ENCODE peak calls at places on chromosomes 1 and 21, in ten cellular contexts. G is heart right ventricle, I is upper lobe of right lung, C is thoracic aorta, S is aorta, X is GM23248, U is keratinocyte, H is GM23338, R is right atrium auricular region, Q is H7. V is an unnamed sample.

GRCh38 chr1:248739580-248740205 is 15.9 kb downstream of the LYPD8 start:
- DNase-seq in G (no peak), I (peak; percentile 29), C (no peak), S (no peak), X (no peak), U (no peak), H (no peak), R (no peak), Q (no peak), V (no peak)

GRCh38 chr1:33365560-33365997 is 44.7 kb upstream of the A3GALT2 start:
- DNase-seq in G (peak; percentile 49), I (no peak), C (no peak), S (no peak), X (no peak), U (no peak), H (no peak), R (no peak), Q (no peak), V (no peak)

GRCh38 chr1:214351551-214352277 is 70.8 kb downstream of the SMYD2 start:
- DNase-seq in G (no peak), I (no peak), C (no peak), S (no peak), X (no peak), U (no peak), H (no peak), R (no peak), Q (no peak), V (peak; percentile 24)

GRCh38 chr1:233327938-233328660 is 575 bp downstream of the MAP3K21 start:
- DNase-seq in G (no peak), I (peak; percentile 78), C (no peak), S (peak; percentile 71), X (peak; percentile 47), U (no peak), H (peak; percentile 65), R (no peak), Q (peak; percentile 69), V (peak; percentile 82)

GRCh38 chr1:239308701-239309333 is 77.6 kb upstream of the CHRM3 start:
- DNase-seq in G (peak; percentile 5), I (peak; percentile 64), C (no peak), S (no peak), X (peak; percentile 31), U (no peak), H (peak; percentile 84), R (no peak), Q (peak; percentile 33), V (peak; percentile 89)

GRCh38 chr21:41460578-41461527 is 34.8 kb downstream of the MX1 start:
- DNase-seq in G (peak; percentile 72), I (peak; percentile 83), C (peak; percentile 28), S (peak; percentile 91), X (peak; percentile 89), U (peak; percentile 25), H (peak; percentile 68), R (peak; percentile 83), Q (peak; percentile 88), V (peak; percentile 85)

GRCh38 chr1:227270554-227270953 is 47.7 kb downstream of the CDC42BPA start:
- DNase-seq in G (no peak), I (no peak), C (no peak), S (no peak), X (no peak), U (no peak), H (no peak), R (no peak), Q (no peak), V (no peak)

GRCh38 chr21:44601596-44602473 is 1.4 kb downstream of the KRTAP10-7 start:
- DNase-seq in G (no peak), I (peak; percentile 53), C (no peak), S (no peak), X (no peak), U (no peak), H (no peak), R (no peak), Q (peak; percentile 42), V (peak; percentile 40)

GRCh38 chr1:23528245-23528978 is 2.6 kb downstream of the E2F2 start:
- DNase-seq in G (peak; percentile 69), I (peak; percentile 91), C (peak; percentile 21), S (peak; percentile 90), X (peak; percentile 89), U (no peak), H (no peak), R (peak; percentile 87), Q (no peak), V (no peak)

GRCh38 chr21:39381009-39381408 is 32.1 kb upstream of the HMGN1 start:
- DNase-seq in G (no peak), I (no peak), C (no peak), S (no peak), X (peak; percentile 38), U (no peak), H (no peak), R (no peak), Q (no peak), V (no peak)

GRCh38 chr1:111452581-111452980 is 3.3 kb downstream of the ATP5PB start:
- DNase-seq in G (no peak), I (no peak), C (no peak), S (no peak), X (no peak), U (no peak), H (no peak), R (no peak), Q (no peak), V (no peak)

GRCh38 chr1:224488806-224489584 is 54.4 kb upstream of the WDR26 start:
- DNase-seq in G (no peak), I (no peak), C (no peak), S (no peak), X (peak; percentile 40), U (no peak), H (peak; percentile 48), R (no peak), Q (no peak), V (no peak)

DNA sequence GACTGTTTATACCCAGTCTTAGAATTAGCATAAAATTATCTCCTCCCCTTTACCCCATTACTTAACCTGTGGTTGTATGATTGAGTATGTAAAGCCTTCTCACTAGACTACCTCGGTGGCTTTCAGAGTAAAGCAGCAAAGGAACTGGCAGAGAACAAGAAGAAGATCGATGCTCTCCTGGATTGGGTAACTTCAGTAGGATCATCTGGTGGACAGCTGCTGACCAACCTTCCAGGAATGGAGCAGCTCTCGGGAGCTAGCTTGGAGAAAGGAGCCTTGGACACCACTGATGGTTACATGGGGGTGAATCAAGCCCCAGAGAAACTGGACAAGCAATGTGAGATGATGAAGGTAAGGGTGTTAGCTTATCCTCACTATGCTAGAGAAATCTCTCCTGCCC is 138.6 kb upstream of the BMP8A start:
- DNase-seq in G (no peak), I (no peak), C (no peak), S (no peak), X (peak; percentile 50), U (no peak), H (no peak), R (no peak), Q (no peak), V (no peak)
- H3K36me3 ChIP-seq in G (no peaks in the 10 kb centered on the region), I (peaks cover 100% of the 10 kb centered on the region), C (peaks cover 80% of the 10 kb centered on the region), S (peaks cover 20% of the 10 kb centered on the region), X (peaks cover 42% of the 10 kb centered on the region), U (peaks cover 60% of the 10 kb centered on the region), H (peaks cover 95% of the 10 kb centered on the region), R (peaks cover 97% of the 10 kb centered on the region), Q (peaks cover 57% of the 10 kb centered on the region), V (peaks cover 86% of the 10 kb centered on the region)

GRCh38 chr1:151005729-151006330 is 872 bp downstream of the MINDY1 start:
- DNase-seq in G (no peak), I (no peak), C (no peak), S (no peak), X (peak; percentile 25), U (no peak), H (no peak), R (no peak), Q (no peak), V (no peak)
- H3K4me3 ChIP-seq in G (peak overlapping the region; percentile 61), I (peak overlapping the region; percentile 72), C (peak overlapping the region; percentile 75), S (peak overlapping the region; percentile 78), X (peak overlapping the region; percentile 69), U (peak overlapping the region; percentile 40), H (peak overlapping the region; percentile 51), R (peak overlapping the region; percentile 59), Q (peak overlapping the region; percentile 37), V (peak overlapping the region; percentile 81)

DNA sequence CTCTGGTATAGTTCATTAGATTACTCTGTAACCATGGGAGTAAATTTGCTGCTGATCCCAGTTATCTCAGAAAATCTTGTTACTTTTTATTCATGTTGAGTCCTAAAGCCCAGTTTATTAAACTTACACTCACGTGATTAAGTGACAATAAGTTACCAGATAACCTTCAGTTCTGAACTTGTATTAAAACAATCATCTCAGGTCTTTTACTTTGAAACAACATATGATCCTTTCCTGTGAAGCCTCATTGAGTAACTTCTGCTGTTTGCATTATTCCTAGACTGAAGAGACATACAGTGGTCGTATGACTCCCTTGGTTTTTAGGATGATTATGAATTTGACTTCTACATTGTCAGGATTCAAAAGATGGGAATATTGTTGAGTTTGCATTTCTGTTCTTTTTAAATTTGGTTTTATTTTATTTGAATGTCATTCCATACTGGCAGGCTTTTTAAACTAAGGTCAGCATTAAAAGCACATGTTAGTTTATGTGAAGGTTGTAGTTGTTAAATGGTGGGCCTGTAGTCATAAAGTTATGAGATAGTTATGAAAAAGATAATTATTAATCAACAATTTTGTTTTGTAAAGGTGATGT is 117.9 kb downstream of the CD247 start:
- DNase-seq in G (no peak), I (no peak), C (no peak), S (no peak), X (no peak), U (no peak), H (no peak), R (no peak), Q (no peak), V (no peak)
- H3K36me3 ChIP-seq in G (no peaks in the 10 kb centered on the region), I (peaks cover 42% of the 10 kb centered on the region), C (peaks cover 17% of the 10 kb centered on the region), S (peaks cover 6% of the 10 kb centered on the region), X (peaks cover 4% of the 10 kb centered on the region), U (no peaks in the 10 kb centered on the region), H (peaks cover 34% of the 10 kb centered on the region), R (peaks cover 25% of the 10 kb centered on the region), Q (peaks cover 9% of the 10 kb centered on the region), V (peaks cover 64% of the 10 kb centered on the region)

DNA sequence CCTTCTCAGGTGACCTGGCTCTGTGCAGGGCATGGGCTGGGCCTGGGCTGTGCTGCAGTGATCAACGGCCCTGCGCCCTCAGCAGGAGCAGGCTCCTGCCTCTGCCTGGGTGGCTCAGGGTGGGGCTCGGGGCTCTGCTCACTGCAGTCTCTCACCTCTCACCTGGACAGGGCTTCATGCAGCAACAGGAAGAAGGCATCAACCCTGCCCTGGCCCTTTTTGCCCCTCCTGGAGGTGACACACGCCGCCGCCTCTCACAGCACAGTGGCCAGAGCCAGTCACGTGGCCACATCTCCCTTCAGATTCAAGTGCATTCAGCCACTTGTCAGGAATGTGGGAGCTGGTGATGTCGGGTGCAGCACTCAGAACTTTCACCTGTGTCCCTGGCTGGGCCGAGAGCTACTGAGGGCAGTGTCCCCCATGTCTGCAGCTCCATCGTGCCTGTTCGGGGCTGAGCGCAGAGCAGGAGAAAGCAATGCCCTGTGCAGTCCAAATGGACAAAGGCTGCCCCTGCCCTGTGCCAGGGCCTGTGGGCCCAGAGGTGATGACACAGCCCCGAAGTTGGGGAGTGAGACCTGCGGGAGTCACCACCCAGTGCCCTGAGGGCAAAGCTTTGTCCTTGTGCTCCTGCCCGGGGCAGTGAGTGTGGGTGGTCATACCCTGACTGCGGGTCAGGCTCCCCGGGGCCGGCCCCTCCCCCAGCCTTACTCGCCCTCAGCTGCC is 314.0 kb downstream of the PTPRU start:
- DNase-seq in G (no peak), I (peak; percentile 82), C (no peak), S (no peak), X (no peak), U (no peak), H (peak; percentile 7), R (no peak), Q (peak; percentile 48), V (peak; percentile 72)
- H3K4me3 ChIP-seq in G (no peak overlapping the region), I (no peak overlapping the region), C (no peak overlapping the region), S (no peak overlapping the region), X (no peak overlapping the region), U (no peak overlapping the region), H (no peak overlapping the region), R (no peak overlapping the region), Q (no peak overlapping the region), V (no peak overlapping the region)

GRCh38 chr1:46289976-46290375 is 13.4 kb downstream of the LRRC41 start:
- DNase-seq in G (no peak), I (no peak), C (no peak), S (no peak), X (peak; percentile 30), U (no peak), H (no peak), R (no peak), Q (no peak), V (no peak)
- H3K36me3 ChIP-seq in G (no peaks in the 10 kb centered on the region), I (peaks cover 48% of the 10 kb centered on the region), C (peaks cover 57% of the 10 kb centered on the region), S (peaks cover 5% of the 10 kb centered on the region), X (peaks cover 48% of the 10 kb centered on the region), U (peaks cover 18% of the 10 kb centered on the region), H (no peaks in the 10 kb centered on the region), R (peaks cover 44% of the 10 kb centered on the region), Q (peaks cover 7% of the 10 kb centered on the region), V (peaks cover 80% of the 10 kb centered on the region)